ENCODE peak calls at places on chromosome 14, in ten cellular contexts. U, L, W, M, O, F, P, H, N and X are unnamed samples.

GRCh38 chr14:68884031-68885030 is 91.5 kb upstream of the ZFP36L1 start:
- DNase-seq in U (peak), L (peak), W (no peak), M (no peak), O (no peak), F (no peak), P (no peak), H (no peak), N (peak), X (peak)

GRCh38 chr14:77344597-77344996 is 23.8 kb downstream of the GSTZ1 start:
- DNase-seq in U (no peak), L (no peak), W (no peak), M (no peak), O (no peak), F (no peak), P (no peak), H (no peak), N (no peak), X (no peak)

GRCh38 chr14:103393687-103394626 is 8.7 kb downstream of the MARK3 start:
- DNase-seq in U (no peak), L (peak), W (no peak), M (peak), O (peak), F (no peak), P (peak), H (no peak), N (no peak), X (no peak)

GRCh38 chr14:39109893-39110715 is 4.0 kb upstream of the GEMIN2 start:
- DNase-seq in U (no peak), L (no peak), W (no peak), M (peak), O (no peak), F (no peak), P (no peak), H (no peak), N (no peak), X (no peak)

GRCh38 chr14:36294543-36294942 is 25.9 kb downstream of the MBIP start:
- DNase-seq in U (no peak), L (no peak), W (no peak), M (no peak), O (no peak), F (no peak), P (no peak), H (no peak), N (no peak), X (no peak)

GRCh38 chr14:75088566-75089373 is 19.3 kb downstream of the ZC2HC1C start:
- DNase-seq in U (peak), L (peak), W (no peak), M (peak), O (peak), F (no peak), P (peak), H (peak), N (peak), X (no peak)

GRCh38 chr14:44165286-44165685 is 341.8 kb downstream of the FSCB start:
- DNase-seq in U (no peak), L (peak), W (no peak), M (no peak), O (no peak), F (no peak), P (no peak), H (no peak), N (no peak), X (no peak)

GRCh38 chr14:95993768-95994592 is 45.2 kb upstream of the C14orf132 start:
- DNase-seq in U (no peak), L (peak), W (no peak), M (peak), O (peak), F (no peak), P (peak), H (peak), N (peak), X (no peak)

GRCh38 chr14:55518391-55518790 is 61.6 kb upstream of the KTN1 start:
- DNase-seq in U (no peak), L (peak), W (no peak), M (no peak), O (no peak), F (no peak), P (no peak), H (no peak), N (no peak), X (no peak)

GRCh38 chr14:90775441-90775840 is 40.8 kb downstream of the TTC7B start:
- DNase-seq in U (no peak), L (no peak), W (no peak), M (no peak), O (no peak), F (no peak), P (no peak), H (no peak), N (no peak), X (no peak)

GRCh38 chr14:93975791-93976476 is 436 bp downstream of the ASB2 start:
- DNase-seq in U (no peak), L (no peak), W (no peak), M (peak), O (no peak), F (no peak), P (peak), H (no peak), N (no peak), X (no peak)

GRCh38 chr14:93976477-93977057 is at the start of gene ASB2:
- DNase-seq in U (peak), L (peak), W (no peak), M (peak), O (no peak), F (no peak), P (peak), H (no peak), N (peak), X (peak)

GRCh38 chr14:93977790-93978581 is 1.6 kb upstream of the ASB2 start:
- DNase-seq in U (no peak), L (no peak), W (no peak), M (peak), O (no peak), F (no peak), P (peak), H (no peak), N (no peak), X (no peak)

GRCh38 chr14:93978735-93979134 is 2.4 kb upstream of the ASB2 start:
- DNase-seq in U (no peak), L (no peak), W (no peak), M (no peak), O (no peak), F (no peak), P (no peak), H (no peak), N (no peak), X (no peak)

GRCh38 chr14:93977171-93977570 is 801 bp upstream of the ASB2 start:
- DNase-seq in U (no peak), L (no peak), W (no peak), M (no peak), O (no peak), F (no peak), P (no peak), H (no peak), N (no peak), X (no peak)
- H3K27ac ChIP-seq in U (peak), L (peak), W (peak), M (no peak), O (no peak), F (peak), P (peak), H (no peak), N (peak), X (peak)

GRCh38 chr14:61565181-61565580 is 130.1 kb upstream of the HIF1A start:
- DNase-seq in U (no peak), L (no peak), W (no peak), M (no peak), O (no peak), F (no peak), P (no peak), H (no peak), N (no peak), X (no peak)
- H3K27ac ChIP-seq in U (peak), L (peak), W (no peak), M (no peak), O (no peak), F (no peak), P (no peak), H (no peak), N (no peak), X (no peak)

GRCh38 chr14:61472801-61473376 is 151.5 kb downstream of the PRKCH start:
- DNase-seq in U (no peak), L (peak), W (no peak), M (peak), O (no peak), F (no peak), P (peak), H (no peak), N (no peak), X (no peak)

GRCh38 chr14:61470261-61470953 is 149.0 kb downstream of the PRKCH start:
- DNase-seq in U (peak), L (peak), W (no peak), M (peak), O (peak), F (no peak), P (no peak), H (no peak), N (no peak), X (no peak)

GRCh38 chr14:61472025-61472672 is 150.8 kb downstream of the PRKCH start:
- DNase-seq in U (peak), L (peak), W (no peak), M (no peak), O (no peak), F (no peak), P (peak), H (no peak), N (no peak), X (no peak)

GRCh38 chr14:61470954-61471279 is 149.5 kb downstream of the PRKCH start:
- DNase-seq in U (no peak), L (no peak), W (no peak), M (peak), O (no peak), F (no peak), P (no peak), H (no peak), N (no peak), X (no peak)

DNA sequence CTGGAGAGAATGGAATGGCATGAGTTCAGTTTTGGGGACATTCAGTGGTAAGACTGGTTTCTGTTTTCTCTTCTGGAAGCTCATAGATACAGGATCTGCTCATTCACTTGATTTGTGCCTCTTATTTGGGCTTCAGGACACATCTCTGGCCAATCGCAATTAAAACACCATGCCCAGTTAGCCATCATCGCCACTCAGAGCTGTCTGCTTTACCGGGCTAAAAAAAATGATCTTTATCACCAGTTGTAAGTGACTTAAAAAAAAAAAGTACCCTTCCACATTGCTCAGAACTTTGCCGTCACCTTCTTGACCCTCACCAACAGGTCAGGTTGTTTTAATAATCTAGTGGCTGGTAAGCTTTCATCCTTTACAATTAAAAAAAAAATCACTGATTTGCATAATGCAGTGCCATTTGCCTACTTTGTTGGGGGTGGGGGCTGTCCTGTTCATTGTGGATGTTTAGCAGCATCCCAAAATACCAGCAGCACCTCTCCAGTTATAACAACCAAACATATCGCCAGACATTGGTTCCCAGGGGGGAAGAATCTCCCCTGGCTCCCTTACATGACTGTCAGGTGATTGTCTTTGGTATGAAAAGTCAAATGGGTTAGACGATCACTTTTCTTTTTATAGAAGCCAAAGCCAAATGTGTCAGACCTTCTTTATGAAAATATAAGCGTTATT is 150.1 kb downstream of the PRKCH start:
- DNase-seq in U (no peak), L (peak), W (no peak), M (peak), O (no peak), F (no peak), P (no peak), H (no peak), N (no peak), X (no peak)
- H3K27ac ChIP-seq in U (peak), L (peak), W (peak), M (peak), O (no peak), F (peak), P (peak), H (peak), N (peak), X (peak)

GRCh38 chr14:100048786-100049185 is 16.4 kb upstream of the EVL start:
- DNase-seq in U (no peak), L (no peak), W (no peak), M (no peak), O (no peak), F (no peak), P (no peak), H (no peak), N (no peak), X (no peak)
- H3K27ac ChIP-seq in U (no peak), L (no peak), W (no peak), M (no peak), O (no peak), F (no peak), P (no peak), H (no peak), N (no peak), X (no peak)